ENCODE peak calls at places on chromosomes 6 and 20, in four cellular contexts. F is SK-N-SH, A is HepG2, W is K562. T is an unnamed sample.

GRCh38 chr20:33162753-33163152 is 5.2 kb upstream of the BPIFA2 start:
- DNase-seq in F (no peak), W (no peak), A (no peak), T (no peak)

GRCh38 chr20:478010-478948 is 15.9 kb upstream of the TBC1D20 start:
- DNase-seq in F (no peak), W (no peak), A (peak), T (no peak)

GRCh38 chr6:34300332-34300751 is 51.5 kb upstream of the SMIM29 start:
- DNase-seq in F (no peak), A (no peak), W (no peak), T (no peak)

GRCh38 chr6:167056370-167056769 is 57.2 kb downstream of the CEP43 start:
- DNase-seq in W (no peak), A (no peak), F (no peak), T (no peak)

GRCh38 chr6:158663465-158664167 is 13.8 kb downstream of the SYTL3 start:
- DNase-seq in A (no peak), F (no peak), W (no peak), T (no peak)

GRCh38 chr20:57456116-57456515 is 64.9 kb downstream of the RBM38 start:
- DNase-seq in F (no peak), W (no peak), A (no peak), T (no peak)

GRCh38 chr20:38139156-38139912 is 25.7 kb downstream of the TGM2 start:
- DNase-seq in A (no peak), W (no peak), F (no peak), T (no peak)

GRCh38 chr6:116111552-116112528 is 11.2 kb downstream of the NT5DC1 start:
- DNase-seq in F (peak), A (peak), W (peak), T (peak)

GRCh38 chr6:127514396-127515227 is 4.5 kb downstream of the MTCL3 start:
- DNase-seq in W (no peak), A (no peak), F (peak), T (no peak)

GRCh38 chr6:143279385-143279784 is 171.1 kb downstream of the ADAT2 start:
- DNase-seq in W (peak), A (peak), F (peak), T (peak)

GRCh38 chr6:116945809-116946208 is 68.8 kb downstream of the RFX6 start:
- DNase-seq in A (no peak), F (no peak), W (no peak), T (no peak)

GRCh38 chr6:18387061-18387721 is at the start of gene RNF144B:
- DNase-seq in A (peak), F (peak), W (no peak), T (peak)

DNA sequence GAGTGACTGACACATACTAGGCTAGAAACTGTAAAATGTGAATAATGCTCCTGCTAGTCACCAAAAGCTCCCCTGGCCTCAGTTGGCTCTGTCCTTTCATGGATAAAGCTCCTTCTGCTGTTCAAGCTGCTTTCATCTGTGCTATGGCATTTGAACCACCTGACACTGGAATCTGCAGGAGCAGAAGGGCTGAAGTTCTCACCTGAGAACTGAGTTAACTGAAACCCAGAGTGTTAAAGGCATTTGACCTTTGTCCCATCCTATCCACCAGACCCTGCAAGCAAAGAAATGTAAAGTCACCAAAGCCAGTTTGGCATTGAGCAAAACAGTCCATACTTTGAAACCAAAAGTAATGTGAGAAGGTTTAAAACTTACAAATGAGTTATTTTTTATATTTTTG is 77.7 kb downstream of the BMP2 start:
- DNase-seq in F (no peak), W (no peak), A (no peak), T (no peak)
- TF ChIP-seq FOXM1 in F (no peak), W (no peak), A (no peak), T (no peak)

GRCh38 chr6:36676142-36677058 is 2.1 kb upstream of the CDKN1A start:
- DNase-seq in F (peak), A (peak), W (no peak), T (no peak)
- TF ChIP-seq FOXM1 in F (no peak), A (no peak), W (no peak), T (no peak)

GRCh38 chr6:21186479-21187055 is 407.0 kb upstream of the SOX4 start:
- DNase-seq in A (no peak), F (no peak), W (no peak), T (no peak)
- TF ChIP-seq FOXM1 in A (no peak), F (no peak), W (no peak), T (no peak)

GRCh38 chr20:45897692-45898091 is 6.6 kb downstream of the CTSA start:
- DNase-seq in F (no peak), W (no peak), A (no peak), T (no peak)

GRCh38 chr20:45897289-45897688 is 6.2 kb downstream of the CTSA start:
- DNase-seq in W (no peak), A (no peak), F (no peak), T (no peak)

GRCh38 chr20:45898285-45898684 is 7.2 kb downstream of the CTSA start:
- DNase-seq in A (no peak), W (no peak), F (no peak), T (no peak)

GRCh38 chr20:45896641-45897161 is 5.6 kb downstream of the CTSA start:
- DNase-seq in A (no peak), W (no peak), F (no peak), T (no peak)

DNA sequence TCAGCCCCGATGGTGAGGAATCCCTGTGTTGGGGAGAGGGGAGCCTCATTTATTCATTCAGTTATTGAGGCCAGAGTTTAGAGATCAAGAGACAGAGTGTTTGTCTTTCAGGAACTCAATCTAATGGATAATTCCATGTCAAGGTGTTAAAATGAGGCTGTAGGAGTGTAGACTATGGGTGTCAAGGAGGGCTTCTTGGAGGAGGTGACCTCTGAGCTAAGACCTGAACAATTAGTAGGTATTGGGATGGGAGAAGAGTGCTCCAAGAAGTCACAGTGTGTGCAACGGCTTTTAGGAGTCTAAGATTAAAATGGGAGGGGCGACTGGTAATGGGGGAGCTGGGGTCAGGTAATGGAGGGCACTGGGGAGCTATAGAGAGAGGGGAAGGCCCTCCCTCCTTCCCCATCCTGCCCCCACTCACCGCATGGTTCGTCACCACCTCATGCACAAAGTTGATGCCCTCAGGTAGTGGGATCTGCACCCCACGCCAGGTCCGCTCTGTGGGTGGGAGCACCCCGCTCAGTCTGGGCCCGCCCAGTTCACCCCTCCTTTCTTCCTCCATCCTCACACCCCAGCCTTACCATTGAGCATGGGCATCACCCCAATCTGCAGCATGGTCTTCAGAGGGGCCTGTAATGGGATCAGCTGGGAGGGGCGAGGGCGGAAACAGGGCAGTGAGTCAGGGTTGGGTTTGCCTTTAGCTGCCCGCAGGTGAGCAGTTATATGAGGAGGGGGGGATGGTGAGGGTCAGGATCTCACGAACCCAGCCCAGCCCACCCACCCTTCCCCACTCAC is 8.1 kb downstream of the CTSA start:
- DNase-seq in F (no peak), W (no peak), A (no peak), T (no peak)
- TF ChIP-seq FOXM1 in F (no peak), W (no peak), A (no peak), T (no peak)

T was measured in HEK293T.